ENCODE peak calls at places on chromosomes 2 and 18, in ten cellular contexts. X is GM12878; G is stimulated activated CD8-positive, alpha-beta memory T cell treated with anti-CD3 and anti-CD28 coated beads, Interleukin-4, amount 100 ng/mL, for 1 hour; E is stimulated activated CD4-positive, alpha-beta T cell treated with anti-CD3 and anti-CD28 coated beads, TNF-alpha, amount 100 ng/mL, for 24 hours; P is HCT116; N is DMS53; T is activated naive CD8-positive, alpha-beta T cell treated with anti-CD3 and anti-CD28 coated beads for 36 hours; Y is Peyer's patch; M is cardiac muscle cell; Z is type B pancreatic cell. R is an unnamed sample.

GRCh38 chr2:176637497-176638166 is 368.4 kb downstream of the MTX2 start:
- DNase-seq in X (no peak), G (no peak), E (no peak), P (no peak), N (peak), T (peak), Y (peak), M (no peak), Z (peak), R (peak)

GRCh38 chr2:62783679-62784078 is 78.2 kb downstream of the EHBP1 start:
- DNase-seq in X (no peak), G (no peak), E (no peak), P (no peak), N (no peak), T (no peak), Y (no peak), M (no peak), Z (no peak), R (no peak)

GRCh38 chr18:31566576-31567306 is 24.9 kb upstream of the TTR start:
- DNase-seq in X (no peak), G (no peak), E (no peak), P (no peak), N (peak), T (no peak), Y (peak), M (no peak), Z (no peak), R (no peak)

GRCh38 chr18:36186461-36187137 is 698 bp upstream of the MOCOS start:
- DNase-seq in X (no peak), G (no peak), E (no peak), P (no peak), N (peak), T (peak), Y (peak), M (no peak), Z (no peak), R (no peak)

GRCh38 chr2:180847073-180847472 is 133.3 kb upstream of the UBE2E3 start:
- DNase-seq in X (no peak), G (no peak), E (no peak), P (no peak), N (no peak), T (no peak), Y (no peak), M (no peak), Z (no peak), R (no peak)

GRCh38 chr2:200252661-200253067 is 53.8 kb upstream of the SPATS2L start:
- DNase-seq in X (no peak), G (no peak), E (no peak), P (no peak), N (peak), T (no peak), Y (no peak), M (no peak), Z (no peak), R (no peak)

GRCh38 chr2:119106301-119106897 is 52.2 kb downstream of the C1QL2 start:
- DNase-seq in X (no peak), G (no peak), E (no peak), P (no peak), N (peak), T (peak), Y (no peak), M (peak), Z (peak), R (no peak)

GRCh38 chr2:74577448-74577847 is 22.9 kb downstream of the DOK1 start:
- DNase-seq in X (no peak), G (no peak), E (no peak), P (no peak), N (peak), T (no peak), Y (no peak), M (no peak), Z (no peak), R (peak)

GRCh38 chr2:144847347-144848080 is 327.6 kb upstream of the ZEB2 start:
- DNase-seq in X (no peak), G (no peak), E (no peak), P (no peak), N (no peak), T (no peak), Y (no peak), M (no peak), Z (no peak), R (no peak)

GRCh38 chr2:62293490-62294212 is 97.7 kb downstream of the B3GNT2 start:
- DNase-seq in X (no peak), G (no peak), E (no peak), P (no peak), N (peak), T (no peak), Y (peak), M (peak), Z (no peak), R (peak)

GRCh38 chr2:31889044-31889443 is 121.8 kb downstream of the MEMO1 start:
- DNase-seq in X (no peak), G (no peak), E (no peak), P (no peak), N (no peak), T (no peak), Y (no peak), M (no peak), Z (no peak), R (no peak)

GRCh38 chr2:189337648-189338047 is 103.6 kb upstream of the WDR75 start:
- DNase-seq in X (no peak), G (no peak), E (no peak), P (no peak), N (no peak), T (no peak), Y (no peak), M (no peak), Z (no peak), R (no peak)

GRCh38 chr2:102703748-102704147 is 58.1 kb upstream of the TMEM182 start:
- DNase-seq in X (no peak), G (no peak), E (no peak), P (peak), N (peak), T (no peak), Y (peak), M (peak), Z (no peak), R (peak)

GRCh38 chr2:100881629-100882028 is 61.7 kb downstream of the NPAS2 start:
- DNase-seq in X (no peak), G (no peak), E (no peak), P (no peak), N (peak), T (no peak), Y (no peak), M (no peak), Z (no peak), R (peak)

GRCh38 chr2:129002751-129003150 is 684.1 kb upstream of the HS6ST1 start:
- DNase-seq in X (no peak), G (no peak), E (no peak), P (no peak), N (no peak), T (no peak), Y (no peak), M (no peak), Z (no peak), R (no peak)